ENCODE peak calls at places on chromosomes 7 and 10, in five cellular contexts. F, R, J, V and N are unnamed samples. For H3K36me3, the result is how much of the 10 kb centered on the place peaks cover.

GRCh38 chr7:158837790-158838189 is 8.5 kb upstream of the ESYT2 start:
- DNase-seq in F (no peak), R (no peak), J (no peak), V (no peak), N (no peak)

GRCh38 chr7:47087866-47088265 is 494.0 kb downstream of the TNS3 start:
- DNase-seq in F (no peak), R (peak), J (no peak), V (no peak), N (peak)

GRCh38 chr7:29196191-29196590 is 1.6 kb downstream of the CHN2 start:
- DNase-seq in F (no peak), R (no peak), J (no peak), V (no peak), N (no peak)

GRCh38 chr7:150435390-150436073 is 14.9 kb upstream of the GIMAP8 start:
- DNase-seq in F (no peak), R (no peak), J (no peak), V (no peak), N (no peak)

GRCh38 chr7:106915873-106916272 is 50.8 kb downstream of the PIK3CG start:
- DNase-seq in F (no peak), R (no peak), J (no peak), V (no peak), N (no peak)

GRCh38 chr10:102267748-102268147 is 22.4 kb downstream of the GBF1 start:
- DNase-seq in F (peak), R (peak), J (no peak), V (no peak), N (no peak)

GRCh38 chr7:31767686-31768358 is 80.8 kb downstream of the PPP1R17 start:
- DNase-seq in F (no peak), R (no peak), J (no peak), V (no peak), N (no peak)

GRCh38 chr7:50552921-50553320 is 12.3 kb downstream of the DDC start:
- DNase-seq in F (peak), R (peak), J (no peak), V (no peak), N (no peak)

GRCh38 chr7:74453321-74454011 is at the start of gene GTF2IRD1:
- DNase-seq in F (peak), R (peak), J (no peak), V (peak), N (no peak)

GRCh38 chr7:88184848-88185304 is 35.0 kb downstream of the SRI start:
- DNase-seq in F (peak), R (peak), J (no peak), V (no peak), N (peak)

GRCh38 chr7:47827886-47828285 is 120.4 kb downstream of the PKD1L1 start:
- DNase-seq in F (no peak), R (no peak), J (no peak), V (no peak), N (no peak)

GRCh38 chr7:35694161-35694783 is 663 bp downstream of the HERPUD2 start:
- DNase-seq in F (no peak), R (peak), J (no peak), V (no peak), N (no peak)

GRCh38 chr7:138608292-138608691 is 92.9 kb downstream of the SVOPL start:
- DNase-seq in F (peak), R (no peak), J (no peak), V (no peak), N (no peak)

GRCh38 chr7:105096306-105096705 is 82.3 kb downstream of the KMT2E start:
- DNase-seq in F (no peak), R (no peak), J (no peak), V (no peak), N (no peak)

GRCh38 chr7:129434846-129435318 is 650 bp downstream of the STRIP2 start:
- DNase-seq in F (peak), R (peak), J (no peak), V (no peak), N (no peak)

GRCh38 chr7:13641699-13642098 is 347.8 kb downstream of the ETV1 start:
- DNase-seq in F (peak), R (no peak), J (no peak), V (no peak), N (no peak)

GRCh38 chr7:91342402-91342801 is 78.2 kb downstream of the FZD1 start:
- DNase-seq in F (no peak), R (no peak), J (no peak), V (no peak), N (no peak)

GRCh38 chr7:133207687-133208086 is 45.2 kb upstream of the EXOC4 start:
- DNase-seq in F (peak), R (no peak), J (peak), V (no peak), N (no peak)

GRCh38 chr10:100364735-100365391 is 17.8 kb downstream of the SCD start:
- DNase-seq in F (peak), R (peak), J (peak), V (peak), N (peak)

GRCh38 chr10:77360121-77360520 is 277.5 kb downstream of the KCNMA1 start:
- DNase-seq in F (no peak), R (peak), J (no peak), V (no peak), N (no peak)

GRCh38 chr7:149825567-149826343 is 12.4 kb upstream of the ZNF862 start:
- DNase-seq in F (no peak), R (no peak), J (no peak), V (no peak), N (no peak)

GRCh38 chr7:117229350-117229749 is 93.5 kb downstream of the WNT2 start:
- DNase-seq in F (no peak), R (no peak), J (no peak), V (no peak), N (no peak)

GRCh38 chr10:30813872-30814471 is 184.4 kb upstream of the LYZL2 start:
- DNase-seq in F (peak), R (peak), J (no peak), V (no peak), N (peak)

GRCh38 chr10:25206693-25207414 is 32.1 kb downstream of the GPR158 start:
- DNase-seq in F (peak), R (no peak), J (no peak), V (no peak), N (no peak)

GRCh38 chr10:6199131-6199733 is 3.5 kb upstream of the PFKFB3 start:
- DNase-seq in F (no peak), R (no peak), J (no peak), V (peak), N (no peak)

GRCh38 chr10:123019941-123020703 is 11.3 kb downstream of the ACADSB start:
- DNase-seq in F (no peak), R (no peak), J (no peak), V (no peak), N (no peak)

GRCh38 chr7:84904561-84904960 is 282.3 kb downstream of the SEMA3D start:
- DNase-seq in F (no peak), R (peak), J (no peak), V (no peak), N (no peak)

GRCh38 chr7:106167439-106168136 is 55.5 kb upstream of the SYPL1 start:
- DNase-seq in F (peak), R (no peak), J (no peak), V (no peak), N (no peak)

GRCh38 chr7:129772646-129773280 is 161.2 kb downstream of the NRF1 start:
- DNase-seq in F (no peak), R (no peak), J (no peak), V (no peak), N (no peak)

GRCh38 chr7:20778063-20778721 is 8.5 kb downstream of the SP8 start:
- DNase-seq in F (peak), R (peak), J (no peak), V (peak), N (no peak)

GRCh38 chr7:34320412-34320811 is 337.6 kb upstream of the NPSR1 start:
- DNase-seq in F (no peak), R (no peak), J (no peak), V (no peak), N (no peak)

GRCh38 chr10:78424721-78425120 is 391.1 kb downstream of the RPS24 start:
- DNase-seq in F (peak), R (no peak), J (peak), V (no peak), N (no peak)

GRCh38 chr10:117752103-117752502 is 209.6 kb downstream of the EMX2 start:
- DNase-seq in F (no peak), R (no peak), J (no peak), V (no peak), N (no peak)

GRCh38 chr7:70116867-70117266 is 518.6 kb downstream of the AUTS2 start:
- DNase-seq in F (no peak), R (no peak), J (no peak), V (no peak), N (no peak)
- TF ChIP-seq CTCF in F (no peak), R (no peak), J (no peak), V (no peak), N (no peak)

GRCh38 chr7:6497637-6497905 is 49.8 kb upstream of the DAGLB start:
- DNase-seq in F (no peak), R (no peak), J (no peak), V (no peak), N (no peak)
- H3K36me3 ChIP-seq in F (under half), R (under half), J (under half), V (under half), N (under half)

GRCh38 chr10:131312261-131312801 is 810 bp upstream of the TCERG1L start:
- DNase-seq in F (peak), R (no peak), J (no peak), V (no peak), N (peak)
- H3K4me3 ChIP-seq in F (peak), R (no peak), J (no peak), V (peak), N (peak)

DNA sequence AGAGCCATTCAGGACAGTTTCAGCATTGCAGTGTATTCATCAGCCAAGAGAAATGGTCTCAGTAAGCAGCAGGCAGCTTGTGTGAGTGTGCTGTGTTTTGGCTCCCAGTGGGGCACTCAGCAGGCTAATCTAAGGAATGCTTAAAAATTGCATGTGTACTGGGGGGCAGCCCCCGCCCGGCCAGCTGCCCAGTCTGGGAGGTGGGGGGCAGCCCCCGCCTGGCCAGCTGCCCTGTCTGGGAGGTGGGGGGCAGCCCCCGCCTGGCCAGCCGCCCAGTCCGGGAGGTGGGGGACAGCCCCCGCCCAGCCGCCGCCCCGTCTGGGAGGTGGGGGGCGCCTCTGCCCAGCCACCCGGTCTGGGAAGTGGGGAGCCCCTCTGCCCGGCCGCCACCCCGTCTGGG is 116.2 kb downstream of the GRID1 start:
- DNase-seq in F (no peak), R (no peak), J (no peak), V (no peak), N (no peak)
- TF ChIP-seq CTCF in F (no peak), R (no peak), J (no peak), V (no peak), N (no peak)

DNA sequence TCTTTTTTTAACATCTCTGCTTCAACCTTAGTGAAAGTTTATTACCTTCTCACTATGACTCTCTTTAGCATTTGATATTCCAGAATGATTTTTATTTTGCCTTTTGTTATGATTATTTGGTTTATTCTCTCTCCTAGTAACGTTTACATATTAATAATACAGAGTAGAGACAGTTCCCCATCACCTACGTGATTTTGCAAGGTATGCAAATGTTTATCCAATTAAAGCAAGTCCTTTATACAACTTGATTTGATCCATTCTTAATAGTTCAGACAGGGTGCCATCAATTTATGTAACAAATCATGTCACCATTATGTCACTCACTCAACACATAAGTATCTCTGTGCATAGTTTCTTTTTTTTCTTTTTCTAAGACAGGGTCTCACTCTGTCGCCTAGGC is 26.2 kb downstream of the ECD start:
- DNase-seq in F (no peak), R (no peak), J (no peak), V (no peak), N (no peak)
- H3K36me3 ChIP-seq in F (under half), R (under half), J (under half), V (half or more), N (under half)

GRCh38 chr10:114471906-114472873 is 67.9 kb upstream of the AFAP1L2 start:
- DNase-seq in F (no peak), R (no peak), J (no peak), V (peak), N (no peak)

GRCh38 chr10:114473776-114474175 is 69.5 kb upstream of the AFAP1L2 start:
- DNase-seq in F (no peak), R (no peak), J (no peak), V (no peak), N (no peak)

GRCh38 chr10:114477285-114477684 is 73.0 kb upstream of the AFAP1L2 start:
- DNase-seq in F (peak), R (no peak), J (no peak), V (no peak), N (no peak)

GRCh38 chr10:114472874-114473248 is 68.6 kb upstream of the AFAP1L2 start:
- DNase-seq in F (no peak), R (no peak), J (no peak), V (no peak), N (no peak)

GRCh38 chr10:114474989-114475388 is 70.7 kb upstream of the AFAP1L2 start:
- DNase-seq in F (no peak), R (no peak), J (no peak), V (no peak), N (no peak)
- H3K4me3 ChIP-seq in F (no peak), R (no peak), J (no peak), V (no peak), N (no peak)

DNA sequence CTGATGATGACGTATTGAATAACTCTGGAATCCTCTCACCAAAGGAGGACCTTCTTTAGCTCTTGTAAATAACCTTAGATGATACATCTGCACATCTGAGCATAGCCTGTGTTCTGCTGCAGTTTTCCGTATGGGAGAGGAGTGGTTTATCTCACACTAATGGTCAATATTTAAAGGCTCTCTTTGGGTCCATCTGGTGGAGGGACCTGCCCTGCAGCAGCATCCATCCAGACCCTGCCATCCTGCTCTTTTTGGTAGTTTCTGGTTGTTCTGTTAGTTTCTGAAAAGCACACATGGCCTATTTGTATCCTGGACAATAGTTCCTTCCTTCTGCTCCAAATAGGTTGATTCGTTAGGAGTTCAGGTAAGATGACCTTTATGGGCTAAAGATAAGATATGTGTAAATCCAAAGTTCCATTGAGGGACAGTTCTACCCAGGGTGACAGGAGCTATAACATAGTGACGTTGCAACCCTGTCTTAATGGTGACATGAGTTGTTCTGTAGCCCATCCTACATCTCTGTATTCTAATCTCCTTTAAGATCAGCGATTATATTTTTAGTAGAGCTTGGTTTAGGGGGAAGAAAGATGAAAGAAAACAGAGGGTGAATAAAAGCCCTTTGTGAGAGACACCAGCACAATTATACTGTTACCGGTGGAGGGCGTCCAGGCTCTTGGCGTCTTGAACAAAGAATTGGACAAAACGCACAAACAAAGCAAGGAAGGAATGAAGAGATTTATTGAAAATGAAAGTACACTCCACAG is 60.0 kb upstream of the KLF14 start:
- DNase-seq in F (peak), R (peak), J (peak), V (no peak), N (no peak)
- TF ChIP-seq CTCF in F (no peak), R (peak), J (peak), V (no peak), N (peak)

GRCh38 chr7:45107356-45107755 is 4.1 kb downstream of the TBRG4 start:
- DNase-seq in F (no peak), R (no peak), J (no peak), V (no peak), N (no peak)
- H3K36me3 ChIP-seq in F (half or more), R (under half), J (half or more), V (half or more), N (under half)

GRCh38 chr7:1923409-1924053 is 253.5 kb downstream of the ELFN1 start:
- DNase-seq in F (no peak), R (no peak), J (no peak), V (no peak), N (no peak)

GRCh38 chr7:1924185-1924817 is 254.2 kb downstream of the ELFN1 start:
- DNase-seq in F (peak), R (no peak), J (no peak), V (no peak), N (no peak)

GRCh38 chr7:1925973-1926907 is 256.2 kb downstream of the ELFN1 start:
- DNase-seq in F (no peak), R (no peak), J (no peak), V (no peak), N (no peak)

GRCh38 chr7:1926908-1927306 is 256.8 kb downstream of the ELFN1 start:
- DNase-seq in F (no peak), R (no peak), J (no peak), V (no peak), N (no peak)

GRCh38 chr7:1925349-1925748 is 255.3 kb downstream of the ELFN1 start:
- DNase-seq in F (no peak), R (no peak), J (no peak), V (no peak), N (no peak)
- H3K4me3 ChIP-seq in F (no peak), R (no peak), J (no peak), V (no peak), N (no peak)

GRCh38 chr7:98834949-98835348 is 34.9 kb downstream of the TMEM130 start:
- DNase-seq in F (no peak), R (no peak), J (no peak), V (no peak), N (no peak)

GRCh38 chr7:98840096-98840495 is 29.7 kb downstream of the TMEM130 start:
- DNase-seq in F (no peak), R (no peak), J (no peak), V (no peak), N (no peak)

GRCh38 chr7:98837632-98837972 is 32.2 kb downstream of the TMEM130 start:
- DNase-seq in F (no peak), R (no peak), J (no peak), V (no peak), N (no peak)

GRCh38 chr7:98840604-98841508 is 29.0 kb downstream of the TMEM130 start:
- DNase-seq in F (peak), R (no peak), J (no peak), V (peak), N (peak)

GRCh38 chr7:98836811-98837631 is 32.8 kb downstream of the TMEM130 start:
- DNase-seq in F (peak), R (no peak), J (peak), V (peak), N (no peak)
- TF ChIP-seq CTCF in F (peak), R (peak), J (peak), V (peak), N (peak)